ENCODE peak calls at places on chromosome 6, in ten cellular contexts. G, P, J, O, N, M, F, X, K and Q are unnamed samples.

GRCh38 chr6:127851197-127851596 is 49.7 kb downstream of the THEMIS start:
- DNase-seq in X (no peak), O (no peak), K (no peak), F (no peak), P (no peak), G (no peak), N (no peak), J (no peak), M (no peak), Q (no peak)

GRCh38 chr6:110828396-110828795 is 13.1 kb upstream of the CDK19 start:
- DNase-seq in O (no peak), P (no peak), X (no peak), N (no peak), M (no peak), G (no peak), K (no peak), F (no peak), J (no peak), Q (no peak)

GRCh38 chr6:79525272-79526100 is 11.7 kb downstream of the LCA5 start:
- DNase-seq in M (no peak), F (no peak), J (no peak), K (no peak), X (no peak), O (no peak), G (no peak), P (no peak), N (no peak), Q (no peak)

GRCh38 chr6:2875840-2876207 is 27.3 kb downstream of the SERPINB9 start:
- DNase-seq in M (no peak), K (no peak), X (no peak), G (no peak), F (peak), N (no peak), J (no peak), O (no peak), P (peak), Q (no peak)

GRCh38 chr6:169141706-169142705 is 111.6 kb downstream of the THBS2 start:
- DNase-seq in F (no peak), G (no peak), M (no peak), X (no peak), J (no peak), P (no peak), O (no peak), N (no peak), K (no peak), Q (peak)

GRCh38 chr6:28207244-28208179 is 17.6 kb upstream of the ZSCAN9 start:
- DNase-seq in X (no peak), K (no peak), M (no peak), N (no peak), G (no peak), J (no peak), F (peak), O (no peak), P (peak), Q (no peak)

GRCh38 chr6:41801380-41801779 is 13.9 kb downstream of the TOMM6 start:
- DNase-seq in J (no peak), F (peak), K (no peak), M (no peak), P (no peak), N (no peak), G (no peak), X (no peak), O (no peak), Q (no peak)

GRCh38 chr6:167424060-167424673 is 99.3 kb downstream of the TTLL2 start:
- DNase-seq in K (no peak), X (no peak), N (no peak), J (no peak), O (no peak), G (no peak), M (no peak), P (no peak), F (no peak), Q (no peak)

GRCh38 chr6:63963756-63964315 is 328.2 kb downstream of the PHF3 start:
- DNase-seq in K (no peak), F (no peak), X (no peak), P (no peak), M (no peak), N (no peak), O (no peak), J (no peak), G (no peak), Q (no peak)

GRCh38 chr6:2344319-2344905 is 99.0 kb upstream of the GMDS start:
- DNase-seq in K (no peak), X (no peak), P (no peak), G (no peak), F (peak), M (no peak), O (no peak), N (no peak), J (peak), Q (no peak)

GRCh38 chr6:128635219-128635618 is 114.8 kb upstream of the PTPRK start:
- DNase-seq in M (no peak), G (no peak), F (no peak), P (no peak), K (no peak), X (no peak), O (no peak), N (no peak), J (no peak), Q (no peak)

GRCh38 chr6:164753517-164753916 is 555.9 kb downstream of the C6orf118 start:
- DNase-seq in K (no peak), N (no peak), G (no peak), M (no peak), J (no peak), P (no peak), O (no peak), X (no peak), F (no peak), Q (no peak)

GRCh38 chr6:136607204-136607931 is 57.1 kb upstream of the MAP7 start:
- DNase-seq in N (no peak), X (peak), K (no peak), G (no peak), O (no peak), J (peak), M (no peak), F (peak), P (no peak), Q (no peak)

GRCh38 chr6:108914235-108915022 is 66.2 kb downstream of the ARMC2 start:
- DNase-seq in J (peak), X (no peak), F (no peak), M (no peak), K (peak), O (no peak), G (no peak), P (peak), N (no peak), Q (no peak)

GRCh38 chr6:79872303-79872702 is 75.0 kb downstream of the ELOVL4 start:
- DNase-seq in X (no peak), J (no peak), O (no peak), N (no peak), M (no peak), G (no peak), F (peak), K (no peak), P (no peak), Q (no peak)

GRCh38 chr6:111423960-111424846 is 58.8 kb downstream of the REV3L start:
- DNase-seq in O (no peak), K (no peak), N (no peak), J (peak), G (no peak), P (no peak), X (peak), F (no peak), M (no peak), Q (no peak)

GRCh38 chr6:52993461-52993860 is 1.6 kb downstream of the GSTA4 start:
- DNase-seq in F (peak), M (no peak), J (peak), N (no peak), O (no peak), P (no peak), G (no peak), X (no peak), K (no peak), Q (no peak)

GRCh38 chr6:169918239-169918953 is 167.0 kb downstream of the ERMARD start:
- DNase-seq in M (no peak), F (no peak), O (no peak), N (no peak), X (no peak), G (no peak), P (no peak), K (no peak), J (no peak), Q (no peak)

GRCh38 chr6:138795809-138796469 is at the start of gene ECT2L:
- DNase-seq in N (no peak), O (no peak), K (peak), X (peak), M (no peak), P (no peak), G (peak), F (no peak), J (peak), Q (no peak)

GRCh38 chr6:149929422-149929821 is 6.5 kb upstream of the RAET1G start:
- DNase-seq in K (no peak), M (no peak), O (no peak), P (no peak), J (no peak), N (no peak), F (no peak), G (no peak), X (no peak), Q (no peak)

GRCh38 chr6:167590193-167590592 is 236.5 kb upstream of the AFDN start:
- DNase-seq in J (no peak), F (no peak), G (no peak), K (no peak), P (no peak), M (no peak), O (no peak), N (no peak), X (no peak), Q (no peak)

GRCh38 chr6:137693737-137694136 is 173.3 kb upstream of the TNFAIP3 start:
- DNase-seq in X (no peak), P (no peak), F (no peak), M (no peak), J (no peak), O (no peak), N (no peak), G (no peak), K (no peak), Q (no peak)

GRCh38 chr6:15308445-15309213 is 62.8 kb downstream of the JARID2 start:
- DNase-seq in O (no peak), F (no peak), X (no peak), G (no peak), J (no peak), M (no peak), P (no peak), N (no peak), K (no peak), Q (no peak)

GRCh38 chr6:154478021-154478651 is 32.3 kb downstream of the CNKSR3 start:
- DNase-seq in K (no peak), M (no peak), G (no peak), P (no peak), O (no peak), J (no peak), F (no peak), X (no peak), N (no peak), Q (no peak)

GRCh38 chr6:1872649-1873131 is 263.0 kb downstream of the FOXC1 start:
- DNase-seq in K (no peak), J (no peak), M (no peak), X (peak), F (peak), N (no peak), P (no peak), O (no peak), G (peak), Q (no peak)

GRCh38 chr6:17656092-17656491 is 50.6 kb downstream of the NUP153 start:
- DNase-seq in O (no peak), G (no peak), F (no peak), N (no peak), K (no peak), P (no peak), M (no peak), X (peak), J (no peak), Q (no peak)

GRCh38 chr6:108115598-108116058 is 41.1 kb upstream of the OSTM1 start:
- DNase-seq in F (peak), P (peak), G (no peak), N (no peak), M (no peak), O (no peak), X (peak), J (peak), K (no peak), Q (no peak)

GRCh38 chr6:90811596-90812226 is 224.8 kb upstream of the MAP3K7 start:
- DNase-seq in O (no peak), X (peak), M (no peak), K (no peak), F (peak), P (no peak), J (peak), N (no peak), G (no peak), Q (no peak)

GRCh38 chr6:79671605-79672266 is 40.6 kb downstream of the SH3BGRL2 start:
- DNase-seq in N (peak), P (peak), O (no peak), M (no peak), K (no peak), J (peak), F (peak), G (no peak), X (no peak), Q (peak)

GRCh38 chr6:136404627-136405310 is 115.1 kb upstream of the BCLAF1 start:
- DNase-seq in O (no peak), M (no peak), G (no peak), P (no peak), J (no peak), X (no peak), N (no peak), K (no peak), F (no peak), Q (no peak)